ENCODE peak calls at places on chromosomes 7 and 10, in ten cellular contexts. Z is CD8-positive, alpha-beta T cell; W is Calu3; I is neural crest cell; D is WTC11; G is H9; S is chondrocyte; P is epithelial cell of proximal tubule; E is PC-3; U is GM20000. K is an unnamed sample.

GRCh38 chr10:69988094-69988493 is 64.6 kb upstream of the MACROH2A2 start:
- DNase-seq in D (no peak), G (no peak), I (no peak), U (no peak), E (peak), W (no peak), S (no peak), P (no peak), Z (no peak), K (no peak)

GRCh38 chr7:47210283-47210854 is 371.5 kb downstream of the TNS3 start:
- DNase-seq in E (no peak), P (no peak), S (no peak), I (no peak), G (no peak), Z (no peak), W (no peak), U (no peak), D (no peak), K (no peak)

GRCh38 chr7:129434846-129435318 is 650 bp downstream of the STRIP2 start:
- DNase-seq in I (no peak), U (peak), W (peak), S (no peak), G (peak), E (no peak), D (peak), Z (no peak), P (no peak), K (no peak)

GRCh38 chr10:124142960-124143359 is 49.6 kb upstream of the CHST15 start:
- DNase-seq in U (no peak), Z (no peak), E (no peak), G (no peak), D (no peak), I (no peak), S (no peak), P (no peak), W (no peak), K (peak)

GRCh38 chr10:26448292-26448691 is 10.2 kb downstream of the APBB1IP start:
- DNase-seq in S (no peak), E (no peak), P (no peak), G (no peak), W (no peak), Z (no peak), D (no peak), U (no peak), I (no peak), K (no peak)

GRCh38 chr7:73811760-73812168 is 19.0 kb upstream of the CLDN4 start:
- DNase-seq in E (peak), I (peak), P (no peak), W (peak), S (peak), D (peak), Z (peak), G (peak), U (peak), K (peak)

GRCh38 chr10:63431962-63432797 is 33.6 kb downstream of the JMJD1C start:
- DNase-seq in G (no peak), P (no peak), D (no peak), W (peak), U (no peak), I (no peak), E (peak), Z (no peak), S (no peak), K (no peak)

GRCh38 chr10:63573068-63573697 is 52.0 kb downstream of the REEP3 start:
- DNase-seq in D (no peak), U (peak), P (no peak), Z (no peak), G (no peak), E (no peak), S (no peak), I (no peak), W (no peak), K (no peak)

GRCh38 chr7:24715661-24716479 is 41.4 kb downstream of the GSDME start:
- DNase-seq in D (peak), U (peak), I (no peak), Z (no peak), P (no peak), G (peak), S (no peak), W (no peak), E (peak), K (no peak)

GRCh38 chr7:131111081-131111576 is 216.5 kb upstream of the MKLN1 start:
- DNase-seq in D (no peak), Z (no peak), G (no peak), E (peak), S (no peak), I (no peak), U (peak), P (peak), W (peak), K (peak)

GRCh38 chr10:50636576-50636975 is 12.8 kb upstream of the SGMS1 start:
- DNase-seq in I (no peak), Z (no peak), G (no peak), P (no peak), E (no peak), S (no peak), W (no peak), D (no peak), U (no peak), K (no peak)

GRCh38 chr7:1247527-1248041 is 14.9 kb downstream of the UNCX start:
- DNase-seq in Z (no peak), I (no peak), E (no peak), U (no peak), W (no peak), D (peak), G (no peak), S (peak), P (no peak), K (no peak)

DNA sequence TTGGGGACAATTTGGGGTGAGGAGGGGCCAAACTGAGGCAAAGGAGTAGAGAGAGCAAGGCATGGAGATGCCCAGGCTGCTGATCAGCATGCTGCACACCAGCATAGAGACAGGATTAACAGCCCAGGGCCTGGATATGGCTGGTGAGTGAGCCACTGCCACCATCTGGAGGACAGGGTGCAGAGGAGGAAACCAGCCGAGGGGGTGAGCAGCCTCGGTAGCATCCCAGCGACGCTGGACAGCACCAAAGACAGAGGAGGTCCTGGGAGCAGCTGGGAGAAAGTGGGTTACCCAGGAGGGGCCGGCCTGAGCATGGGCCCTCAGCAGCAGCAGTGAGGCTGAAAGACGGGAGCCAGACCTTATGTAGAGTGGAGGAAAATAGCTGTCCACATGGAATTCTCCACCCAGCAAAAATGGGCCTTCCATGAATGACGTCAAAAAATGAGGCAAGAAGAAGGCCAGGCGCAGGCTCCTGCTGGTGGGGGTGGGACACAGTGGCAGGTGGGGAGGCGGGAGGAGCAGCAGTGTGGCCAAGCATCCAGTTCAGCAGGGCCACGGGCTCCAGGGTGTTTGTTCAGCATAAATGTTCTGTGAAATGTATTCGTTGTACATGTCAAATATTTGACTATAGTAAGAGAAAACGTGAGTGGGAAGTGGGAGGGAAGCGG is 16.7 kb downstream of the RET start:
- DNase-seq in S (no peak), E (peak), G (peak), Z (no peak), U (no peak), D (peak), I (no peak), P (no peak), W (no peak), K (no peak)
- TF ChIP-seq CTCF in S (peak), E (peak), G (peak), Z (no peak), U (no peak), D (no peak), I (no peak), P (peak), W (no peak), K (no peak)

GRCh38 chr10:24462889-24463552 is 254.1 kb downstream of the KIAA1217 start:
- DNase-seq in I (no peak), E (peak), Z (no peak), G (no peak), W (peak), U (no peak), S (no peak), D (no peak), P (no peak), K (no peak)
- TF ChIP-seq CTCF in I (no peak), E (peak), Z (no peak), G (peak), W (peak), U (no peak), S (peak), D (no peak), P (peak), K (no peak)

DNA sequence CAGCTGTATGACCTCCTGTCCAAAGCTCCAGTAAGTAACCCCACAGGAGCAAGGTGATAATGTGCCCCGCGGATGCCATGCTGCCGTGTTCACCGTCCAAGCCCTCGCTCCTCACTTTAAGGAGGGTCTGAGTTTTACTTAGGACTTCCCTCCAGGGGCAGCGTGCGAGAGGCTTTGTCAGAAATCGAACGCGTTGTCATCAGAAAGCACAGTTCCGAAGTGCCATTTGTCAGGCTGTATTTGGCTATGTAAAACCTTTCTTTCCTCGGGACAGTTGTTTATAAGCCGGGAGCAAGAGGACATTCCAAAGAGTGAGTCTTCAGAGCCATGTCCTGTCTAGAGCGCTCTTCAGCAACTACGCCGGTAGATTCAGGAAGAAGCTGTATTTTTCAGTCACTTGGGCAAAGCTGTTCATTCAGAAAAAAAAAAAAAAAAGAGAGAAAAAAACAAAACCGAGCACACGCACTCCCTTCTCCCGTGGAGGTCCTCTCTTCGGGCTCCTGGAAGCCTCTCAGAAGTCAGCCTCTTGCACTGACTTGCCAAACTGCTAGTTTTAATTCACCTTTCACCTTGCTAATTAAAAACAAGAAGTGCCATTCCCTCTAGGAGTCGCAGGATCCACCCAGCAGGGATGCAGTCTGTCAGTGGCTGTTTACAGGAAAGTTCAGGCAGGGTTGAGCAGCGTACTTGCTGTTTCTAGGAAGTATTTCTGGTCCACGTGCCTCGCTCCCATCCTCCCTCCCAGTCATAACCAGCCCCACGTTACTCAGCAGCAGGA is at the start of gene SEMA3E:
- DNase-seq in G (peak), W (peak), U (no peak), P (peak), I (peak), E (peak), S (no peak), D (peak), Z (no peak), K (no peak)
- TF ChIP-seq CTCF in G (peak), W (no peak), U (no peak), P (no peak), I (no peak), E (peak), S (peak), D (no peak), Z (no peak), K (no peak)

GRCh38 chr7:154744861-154745258 is 258.1 kb downstream of the PAXIP1 start:
- DNase-seq in E (no peak), G (no peak), W (no peak), D (no peak), P (no peak), I (no peak), Z (no peak), S (no peak), U (no peak), K (no peak)

GRCh38 chr7:154743211-154743610 is 259.7 kb downstream of the PAXIP1 start:
- DNase-seq in U (no peak), I (no peak), S (no peak), W (no peak), P (no peak), D (no peak), E (no peak), Z (no peak), G (no peak), K (no peak)

GRCh38 chr7:154741131-154741530 is 261.8 kb downstream of the PAXIP1 start:
- DNase-seq in E (no peak), D (no peak), Z (no peak), S (no peak), U (no peak), G (no peak), I (no peak), W (no peak), P (no peak), K (no peak)

GRCh38 chr7:154746551-154746950 is 256.4 kb downstream of the PAXIP1 start:
- DNase-seq in Z (no peak), U (no peak), G (no peak), I (no peak), W (no peak), D (no peak), S (no peak), E (no peak), P (no peak), K (no peak)

DNA sequence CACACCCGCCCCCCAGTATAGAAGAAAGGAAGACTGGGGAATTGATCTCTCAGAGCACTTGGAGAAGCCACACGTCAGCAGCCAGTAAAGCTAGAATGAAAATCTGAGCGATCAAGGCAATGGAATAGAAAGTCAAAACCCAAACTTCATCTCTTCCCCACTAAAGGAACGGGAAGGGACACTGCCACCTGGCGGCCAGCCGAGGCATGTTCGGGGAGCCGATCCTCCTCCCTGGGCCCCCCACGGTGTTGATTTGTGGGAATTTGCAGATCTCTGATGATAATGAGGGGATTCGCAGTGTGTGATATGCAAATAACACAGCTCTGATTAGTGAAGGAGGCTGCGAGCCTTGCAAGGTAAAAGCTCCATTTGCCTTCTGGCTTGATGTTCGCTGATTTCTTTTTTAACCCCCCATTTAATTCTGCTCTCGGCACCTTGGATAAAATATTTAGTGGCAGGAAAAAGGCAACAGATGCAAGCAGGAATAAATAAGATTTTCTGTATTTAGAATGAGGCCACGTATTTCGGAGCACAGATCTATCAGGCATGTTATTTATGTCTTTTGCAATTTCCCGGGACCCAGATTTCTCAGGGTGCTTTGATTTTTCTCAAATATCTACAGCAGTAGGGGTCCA is 258.6 kb downstream of the PAXIP1 start:
- DNase-seq in S (no peak), Z (no peak), I (peak), W (peak), G (peak), E (peak), U (peak), D (peak), P (no peak), K (no peak)
- TF ChIP-seq CTCF in S (peak), Z (peak), I (peak), W (peak), G (peak), E (peak), U (peak), D (peak), P (peak), K (peak)

GRCh38 chr10:80498833-80499671 is 38.6 kb upstream of the SH2D4B start:
- DNase-seq in P (peak), G (peak), U (no peak), D (no peak), W (peak), S (no peak), Z (no peak), I (peak), E (no peak), K (peak)
- TF ChIP-seq CTCF in P (peak), G (no peak), U (no peak), D (no peak), W (no peak), S (no peak), Z (no peak), I (no peak), E (no peak), K (no peak)

GRCh38 chr10:2978111-2978510 is 89.2 kb upstream of the PFKP start:
- DNase-seq in S (no peak), P (no peak), W (no peak), I (no peak), U (peak), G (no peak), Z (no peak), D (no peak), E (peak), K (no peak)
- TF ChIP-seq CTCF in S (peak), P (peak), W (no peak), I (peak), U (no peak), G (peak), Z (peak), D (no peak), E (peak), K (no peak)

GRCh38 chr7:128010392-128011078 is 20.7 kb downstream of the LRRC4 start:
- DNase-seq in W (no peak), S (no peak), I (no peak), Z (no peak), D (no peak), P (no peak), U (no peak), E (no peak), G (no peak), K (no peak)
- TF ChIP-seq CTCF in W (no peak), S (peak), I (peak), Z (no peak), D (no peak), P (peak), U (no peak), E (peak), G (peak), K (no peak)

GRCh38 chr7:84446991-84447480 is 252.4 kb upstream of the SEMA3A start:
- DNase-seq in D (no peak), Z (no peak), S (peak), I (no peak), U (no peak), G (no peak), P (no peak), E (no peak), W (no peak), K (no peak)
- TF ChIP-seq CTCF in D (no peak), Z (no peak), S (no peak), I (no peak), U (no peak), G (no peak), P (no peak), E (no peak), W (no peak), K (no peak)

DNA sequence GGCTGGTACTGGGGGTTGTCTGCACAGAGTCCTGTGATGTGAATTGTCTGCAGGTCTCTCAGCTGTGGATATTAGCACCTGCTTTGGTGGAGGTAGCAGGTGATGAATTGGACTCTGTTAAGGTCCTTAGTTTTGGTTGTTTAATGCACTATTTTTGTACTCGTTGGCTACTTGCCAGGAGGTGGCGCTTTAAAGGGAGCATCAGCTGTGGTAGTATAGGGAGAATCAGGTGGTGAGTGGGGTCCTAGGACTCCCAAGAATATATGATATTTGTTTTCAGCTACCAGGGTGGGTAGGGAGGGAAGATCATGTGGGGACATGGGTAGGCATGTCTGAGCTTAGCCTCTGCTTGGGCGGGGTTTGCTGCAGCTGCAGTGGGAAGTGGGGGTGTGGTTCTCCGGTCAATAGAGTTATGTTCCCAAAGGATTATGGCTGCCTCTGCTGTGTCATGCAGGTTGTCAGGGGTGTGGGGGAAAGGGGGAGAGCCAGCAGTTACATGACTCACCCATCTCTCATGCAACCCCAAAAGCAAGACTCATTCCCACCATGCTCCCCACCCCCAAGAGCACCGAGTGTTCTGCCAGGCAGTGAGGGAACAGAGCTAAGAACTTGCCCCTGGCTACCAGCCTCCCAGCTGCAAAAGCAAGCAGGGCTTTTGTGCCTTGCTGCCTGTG is 53.7 kb upstream of the ZNF273 start:
- DNase-seq in U (no peak), I (no peak), Z (no peak), E (peak), D (no peak), G (no peak), S (no peak), W (no peak), P (no peak), K (no peak)
- TF ChIP-seq CTCF in U (no peak), I (no peak), Z (no peak), E (no peak), D (no peak), G (peak), S (no peak), W (no peak), P (no peak), K (no peak)

GRCh38 chr10:71621263-71621751 is 98.3 kb downstream of the C10orf105 start:
- DNase-seq in I (no peak), E (no peak), U (no peak), S (no peak), D (peak), W (no peak), P (no peak), G (peak), Z (no peak), K (no peak)
- TF ChIP-seq CTCF in I (no peak), E (no peak), U (no peak), S (no peak), D (no peak), W (no peak), P (peak), G (peak), Z (no peak), K (no peak)